ENCODE peak calls at places on chromosomes 16 and 17, in eight cellular contexts. L, Q, H, D, O, U, A and V are unnamed samples.

GRCh38 chr17:40224707-40225092 is 5.6 kb downstream of the WIPF2 start:
- DNase-seq in L (peak), Q (no peak), H (no peak), D (no peak), O (peak), U (no peak), A (peak), V (no peak)

GRCh38 chr17:81656835-81657234 is 493 bp upstream of the PDE6G start:
- DNase-seq in L (no peak), Q (no peak), H (peak), D (peak), O (no peak), U (no peak), A (no peak), V (no peak)

GRCh38 chr17:66540131-66540781 is 237.8 kb downstream of the PRKCA start:
- DNase-seq in L (peak), Q (no peak), H (peak), D (no peak), O (peak), U (no peak), A (no peak), V (no peak)

GRCh38 chr17:70929226-70929625 is 759.9 kb downstream of the KCNJ2 start:
- DNase-seq in L (peak), Q (no peak), H (no peak), D (no peak), O (no peak), U (no peak), A (no peak), V (no peak)

GRCh38 chr17:16922386-16923096 is 49.4 kb downstream of the TNFRSF13B start:
- DNase-seq in L (peak), Q (no peak), H (peak), D (no peak), O (no peak), U (no peak), A (no peak), V (no peak)

GRCh38 chr16:83420206-83420760 is 387.5 kb upstream of the HSBP1 start:
- DNase-seq in L (peak), Q (no peak), H (peak), D (peak), O (no peak), U (no peak), A (no peak), V (no peak)

GRCh38 chr16:64094992-64095579 is 1026.8 kb downstream of the CDH11 start:
- DNase-seq in L (peak), Q (no peak), H (peak), D (no peak), O (no peak), U (no peak), A (no peak), V (no peak)

GRCh38 chr17:6753006-6753445 is 2.8 kb upstream of the XAF1 start:
- DNase-seq in L (peak), Q (no peak), H (peak), D (peak), O (no peak), U (no peak), A (peak), V (no peak)

GRCh38 chr16:81405702-81406113 is 38.9 kb upstream of the CMIP start:
- DNase-seq in L (peak), Q (no peak), H (no peak), D (no peak), O (no peak), U (no peak), A (peak), V (no peak)

GRCh38 chr17:82054351-82055022 is 2.8 kb downstream of the GPS1 start:
- DNase-seq in L (no peak), Q (peak), H (no peak), D (no peak), O (no peak), U (no peak), A (no peak), V (no peak)

GRCh38 chr16:74734361-74735161 is 33.9 kb upstream of the MLKL start:
- DNase-seq in L (peak), Q (no peak), H (no peak), D (no peak), O (no peak), U (no peak), A (no peak), V (no peak)

GRCh38 chr17:36092228-36092627 is 2.3 kb upstream of the CCL3 start:
- DNase-seq in L (no peak), Q (no peak), H (no peak), D (no peak), O (no peak), U (no peak), A (no peak), V (no peak)

GRCh38 chr16:30063893-30064745 is 1.4 kb upstream of the ALDOA start:
- DNase-seq in L (peak), Q (peak), H (peak), D (peak), O (peak), U (peak), A (peak), V (peak)

GRCh38 chr17:79000396-79001189 is 9.0 kb downstream of the CANT1 start:
- DNase-seq in L (no peak), Q (no peak), H (no peak), D (no peak), O (no peak), U (no peak), A (no peak), V (peak)

GRCh38 chr17:7575959-7576358 is 3.5 kb upstream of the CD68 start:
- DNase-seq in L (no peak), Q (no peak), H (no peak), D (no peak), O (no peak), U (no peak), A (no peak), V (no peak)

GRCh38 chr16:50939356-50939755 is 197.5 kb downstream of the CYLD start:
- DNase-seq in L (no peak), Q (no peak), H (no peak), D (no peak), O (no peak), U (no peak), A (no peak), V (no peak)

GRCh38 chr17:35069311-35069710 is 5.8 kb upstream of the RFFL start:
- DNase-seq in L (peak), Q (no peak), H (peak), D (no peak), O (no peak), U (no peak), A (no peak), V (no peak)